ENCODE peak calls at places on chromosomes 4 and X, in five cellular contexts. S is mesendoderm, Z is H9, E is IMR-90, X is neuronal stem cell. L is an unnamed sample.

GRCh38 chr4:134202557-134202956 is 968 bp upstream of the PABPC4L start:
- DNase-seq in S (no peak), Z (no peak), E (no peak), X (no peak), L (peak)

GRCh38 chr4:142379277-142380051 is 466.6 kb downstream of the INPP4B start:
- DNase-seq in S (peak), Z (no peak), E (peak), X (no peak), L (peak)

GRCh38 chr4:125198916-125199315 is 115.8 kb upstream of the FAT4 start:
- DNase-seq in S (peak), Z (no peak), E (peak), X (no peak), L (peak)

GRCh38 chrX:81957900-81958545 is 756.1 kb downstream of the SH3BGRL start:
- DNase-seq in S (peak), Z (no peak), E (peak), X (peak), L (no peak)

GRCh38 chr4:35038845-35039244 is 1205.5 kb downstream of the ARAP2 start:
- DNase-seq in S (no peak), Z (no peak), E (no peak), X (no peak), L (no peak)

GRCh38 chr4:76251448-76252270 is at the start of gene FAM47E:
- DNase-seq in S (peak), Z (peak), E (peak), X (peak), L (peak)

GRCh38 chrX:24341795-24342194 is 18.6 kb upstream of the SUPT20HL1 start:
- DNase-seq in S (no peak), Z (no peak), E (peak), X (no peak), L (peak)

GRCh38 chrX:119887721-119888425 is 7.8 kb upstream of the AKAP14 start:
- DNase-seq in S (peak), Z (peak), E (peak), X (no peak), L (peak)

GRCh38 chr4:6530964-6531363 is 44.0 kb upstream of the MAN2B2 start:
- DNase-seq in S (no peak), Z (no peak), E (no peak), X (no peak), L (no peak)

GRCh38 chr4:15893967-15894366 is 44.6 kb downstream of the FGFBP1 start:
- DNase-seq in S (no peak), Z (no peak), E (peak), X (no peak), L (peak)

GRCh38 chrX:101230636-101231035 is 11.1 kb downstream of the DRP2 start:
- DNase-seq in S (no peak), Z (no peak), E (peak), X (no peak), L (peak)

GRCh38 chr4:38842998-38843397 is 13.6 kb downstream of the TLR6 start:
- DNase-seq in S (no peak), Z (no peak), E (no peak), X (no peak), L (no peak)

GRCh38 chrX:9749141-9749540 is 16.5 kb downstream of the GPR143 start:
- DNase-seq in S (no peak), Z (no peak), E (no peak), X (no peak), L (no peak)

GRCh38 chrX:11908371-11908770 is 150.3 kb downstream of the MSL3 start:
- DNase-seq in S (peak), Z (no peak), E (no peak), X (no peak), L (no peak)

DNA sequence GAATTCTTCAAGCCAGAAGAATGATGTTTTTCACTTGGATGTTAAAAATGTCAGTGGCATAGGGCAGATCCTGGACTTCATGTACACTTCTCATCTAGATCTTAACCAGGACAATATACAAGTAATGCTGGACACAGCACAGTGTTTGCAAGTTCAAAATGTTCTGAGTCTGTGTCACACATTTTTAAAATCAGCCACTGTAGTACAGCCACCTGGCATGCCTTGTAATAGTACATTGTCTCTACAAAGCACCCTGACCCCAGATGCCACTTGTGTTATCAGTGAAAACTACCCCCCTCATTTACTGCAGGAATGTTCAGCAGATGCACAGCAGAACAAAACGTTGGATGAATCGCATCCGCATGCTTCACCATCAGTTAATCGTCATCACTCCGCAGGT is 11.9 kb downstream of the ZBTB49 start:
- DNase-seq in S (no peak), Z (no peak), E (no peak), X (no peak), L (no peak)
- H3K23ac ChIP-seq in S (no peak), Z (no peak), E (no peak), X (no peak), L (no peak)

GRCh38 chrX:69100478-69100877 is 64.8 kb downstream of the PJA1 start:
- DNase-seq in S (no peak), Z (no peak), E (no peak), X (no peak), L (no peak)
- H2AK5ac ChIP-seq in S (no peak), Z (no peak), E (no peak), X (no peak), L (no peak)

GRCh38 chr4:99438578-99438875 is 3.4 kb upstream of the ADH7 start:
- DNase-seq in S (no peak), Z (no peak), E (no peak), X (no peak), L (no peak)

GRCh38 chr4:99436462-99436861 is 1.3 kb upstream of the ADH7 start:
- DNase-seq in S (no peak), Z (no peak), E (no peak), X (no peak), L (no peak)

GRCh38 chr4:99435154-99435553 is at the start of gene ADH7:
- DNase-seq in S (no peak), Z (no peak), E (no peak), X (no peak), L (no peak)

GRCh38 chr4:99436976-99437655 is 2.0 kb upstream of the ADH7 start:
- DNase-seq in S (no peak), Z (no peak), E (no peak), X (no peak), L (no peak)

DNA sequence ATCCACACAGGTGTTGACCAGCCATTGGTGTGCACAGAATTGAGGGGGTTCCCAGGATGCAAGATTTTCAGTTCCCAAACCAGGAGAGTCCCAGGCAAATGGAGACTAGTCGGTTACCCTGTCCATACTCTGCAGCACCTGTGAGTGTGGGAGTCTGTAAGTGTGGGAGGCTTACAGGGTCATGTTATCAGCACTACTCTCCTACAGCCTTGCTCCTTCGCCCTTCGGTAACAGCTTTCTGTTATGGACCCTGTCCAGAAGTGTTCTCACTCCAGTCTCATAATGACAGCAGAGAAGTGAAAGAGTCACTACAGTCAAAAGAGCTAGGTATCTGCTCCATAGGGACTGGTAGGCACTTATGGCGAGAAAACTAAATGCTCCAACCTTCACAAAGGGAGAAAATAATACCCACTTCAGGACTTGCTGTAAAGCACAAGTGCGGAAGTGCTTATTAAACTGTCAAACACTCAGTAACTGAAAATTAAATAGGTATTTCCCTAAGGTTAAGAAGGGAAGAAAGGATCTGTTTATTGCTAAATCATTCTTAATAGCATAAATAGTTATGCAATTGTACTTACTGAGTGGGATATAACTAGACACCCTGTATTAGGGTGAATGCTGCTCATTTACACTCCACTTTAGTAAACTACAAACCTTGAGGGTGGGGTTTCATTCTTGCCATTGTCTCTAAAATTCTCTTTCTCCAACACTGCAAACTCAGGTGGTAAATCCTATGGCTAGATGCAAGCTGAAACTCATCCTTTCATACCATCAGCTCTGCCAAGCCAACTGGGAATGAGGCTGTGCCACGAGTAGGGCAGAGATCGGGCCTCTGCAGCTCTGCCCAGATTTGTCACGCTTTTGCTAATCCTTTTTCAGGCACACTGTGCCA is 2.8 kb upstream of the ADH7 start:
- DNase-seq in S (no peak), Z (no peak), E (no peak), X (no peak), L (no peak)
- H3K23ac ChIP-seq in S (no peak), Z (no peak), E (no peak), X (no peak), L (no peak)

GRCh38 chr4:112509243-112510190 is 6.5 kb downstream of the NEUROG2 start:
- DNase-seq in S (peak), Z (peak), E (peak), X (peak), L (no peak)

GRCh38 chr4:112510191-112510467 is 5.9 kb downstream of the NEUROG2 start:
- DNase-seq in S (no peak), Z (no peak), E (no peak), X (no peak), L (no peak)

GRCh38 chr4:112510468-112511293 is 5.3 kb downstream of the NEUROG2 start:
- DNase-seq in S (peak), Z (peak), E (no peak), X (no peak), L (no peak)

DNA sequence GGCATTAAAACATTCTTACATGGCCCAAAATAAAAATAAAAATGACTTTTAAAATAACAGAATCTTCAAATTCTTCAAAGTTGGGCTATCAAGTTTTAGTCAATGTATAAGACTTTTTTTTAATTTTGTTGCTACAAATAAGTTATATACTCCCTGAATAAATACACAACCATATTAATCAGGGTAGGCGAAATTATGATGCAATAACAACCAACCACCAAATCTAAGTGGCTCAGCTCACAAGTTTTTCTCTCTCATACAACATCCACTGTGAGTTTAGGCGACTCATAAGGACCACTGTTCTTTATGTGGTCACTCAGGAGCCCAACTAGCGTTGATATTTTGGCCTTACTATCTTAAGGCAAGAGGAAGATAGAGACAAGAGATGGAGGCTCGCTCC is 11.2 kb downstream of the NEUROG2 start:
- DNase-seq in S (no peak), Z (no peak), E (no peak), X (no peak), L (no peak)
- H2AK5ac ChIP-seq in S (no peak), Z (no peak), E (no peak), X (no peak), L (no peak)

GRCh38 chr4:126727461-126727860 is 905.3 kb upstream of the INTU start:
- DNase-seq in S (no peak), Z (no peak), E (peak), X (no peak), L (no peak)
- H3K23ac ChIP-seq in S (no peak), Z (no peak), E (no peak), X (no peak), L (no peak)

DNA sequence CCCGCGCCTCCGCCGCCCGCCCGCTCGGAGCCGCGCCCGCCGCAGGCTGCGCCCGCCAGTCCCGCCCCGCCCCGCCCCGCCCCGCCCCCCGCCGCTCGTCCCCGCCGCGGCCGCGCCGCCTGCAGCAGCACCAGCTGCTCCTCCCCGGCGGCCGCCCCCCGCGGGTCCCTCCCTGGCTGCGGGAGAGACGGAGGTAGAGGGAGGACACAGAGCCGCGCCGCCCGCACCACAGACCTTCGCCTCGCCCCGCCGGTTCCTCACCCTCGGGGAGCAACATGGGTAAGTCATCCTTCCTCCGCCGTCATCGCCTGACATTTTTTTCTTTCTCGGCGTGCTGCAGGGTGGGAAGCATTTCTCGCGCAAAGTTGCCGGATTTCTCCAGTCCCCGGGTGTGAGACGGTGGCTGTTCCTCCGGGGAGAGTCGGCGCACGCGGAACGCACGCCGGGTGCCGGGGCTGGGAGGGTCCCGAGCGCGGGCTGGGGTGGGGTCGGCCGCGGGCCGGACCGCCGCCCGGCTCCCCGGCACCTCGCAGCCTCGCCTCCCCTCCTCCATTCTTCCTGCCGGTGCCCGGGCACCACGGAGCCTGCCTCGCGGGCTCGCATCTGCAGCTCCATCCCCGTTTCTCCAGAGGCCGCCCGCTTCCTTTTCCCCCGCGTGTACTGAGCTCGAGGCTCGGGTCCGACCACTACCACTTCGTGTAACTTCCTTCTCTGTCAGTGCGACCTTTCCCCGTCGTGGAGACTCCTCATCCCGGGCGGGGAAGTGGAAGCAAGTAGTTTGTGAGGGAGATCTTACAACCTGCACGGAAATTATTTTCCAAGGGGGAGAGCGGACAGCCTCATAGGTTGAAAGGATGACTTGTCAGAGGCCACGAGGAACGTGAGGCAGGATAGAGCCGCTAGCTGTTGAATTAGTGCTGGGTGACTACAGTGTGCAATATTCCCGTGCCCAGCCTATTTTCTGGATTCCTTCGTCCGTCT is at the start of gene RAP1GDS1:
- DNase-seq in S (peak), Z (peak), E (peak), X (peak), L (peak)
- H2AK5ac ChIP-seq in S (no peak), Z (no peak), E (peak), X (peak), L (no peak)

GRCh38 chr4:122764071-122764807 is 31.7 kb downstream of the BBS12 start:
- DNase-seq in S (no peak), Z (no peak), E (peak), X (no peak), L (peak)

GRCh38 chr4:122765702-122766352 is 33.3 kb downstream of the BBS12 start:
- DNase-seq in S (no peak), Z (no peak), E (peak), X (no peak), L (peak)

GRCh38 chr4:122762966-122763716 is 30.6 kb downstream of the BBS12 start:
- DNase-seq in S (no peak), Z (no peak), E (no peak), X (no peak), L (no peak)

GRCh38 chr4:122766353-122766705 is 33.8 kb downstream of the BBS12 start:
- DNase-seq in S (no peak), Z (no peak), E (no peak), X (no peak), L (no peak)

DNA sequence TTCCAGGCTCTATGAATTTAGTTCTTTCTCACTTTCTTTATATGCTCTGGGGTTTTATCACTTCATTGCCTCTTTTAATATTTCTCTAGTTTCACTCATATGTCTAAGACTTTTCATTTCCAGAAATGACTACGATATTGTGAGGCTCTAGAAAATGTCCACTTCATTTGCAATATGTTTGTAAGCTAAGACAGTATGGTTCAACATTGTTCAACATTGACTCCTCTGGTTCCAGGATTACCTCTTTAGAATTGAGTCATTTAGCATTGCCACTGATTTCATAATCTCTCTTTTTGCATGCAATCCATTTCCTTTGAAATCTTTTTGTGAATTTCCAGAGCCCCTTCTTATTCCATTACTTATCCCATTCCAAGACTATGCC is 32.3 kb downstream of the BBS12 start:
- DNase-seq in S (no peak), Z (no peak), E (peak), X (no peak), L (peak)
- H3K23ac ChIP-seq in S (no peak), Z (no peak), E (peak), X (no peak), L (no peak)

GRCh38 chr4:173005912-173006633 is 162.5 kb upstream of the GALNT7 start:
- DNase-seq in S (no peak), Z (no peak), E (no peak), X (no peak), L (no peak)
- H2AK5ac ChIP-seq in S (no peak), Z (no peak), E (no peak), X (no peak), L (no peak)

DNA sequence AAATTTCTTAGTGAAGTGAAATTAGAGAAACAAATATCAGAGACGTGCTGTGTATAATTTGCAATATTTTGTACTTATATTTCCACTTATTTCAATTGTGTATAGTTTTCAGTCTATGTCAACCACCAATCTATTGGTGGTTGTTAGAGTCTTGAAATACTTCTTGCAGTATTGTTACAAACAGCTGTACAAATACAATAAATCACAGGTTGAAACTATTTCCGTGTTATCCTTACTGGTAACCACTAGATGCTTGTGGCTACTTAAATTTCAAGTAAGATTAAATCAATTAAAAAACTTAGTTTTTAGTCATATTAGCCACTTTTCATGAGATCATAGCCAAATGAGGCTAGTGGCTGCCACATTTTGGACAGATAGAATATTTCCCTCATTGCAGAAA is 520.5 kb downstream of the GBA3 start:
- DNase-seq in S (no peak), Z (no peak), E (no peak), X (no peak), L (no peak)
- H3K23ac ChIP-seq in S (no peak), Z (no peak), E (no peak), X (no peak), L (no peak)

GRCh38 chrX:1910207-1910470 is 295.3 kb downstream of the ASMT start:
- DNase-seq in S (no peak), Z (no peak), E (no peak), X (no peak), L (no peak)

GRCh38 chrX:1906028-1906427 is 291.2 kb downstream of the ASMT start:
- DNase-seq in S (no peak), Z (no peak), E (no peak), X (no peak), L (no peak)

GRCh38 chrX:1912193-1912592 is 297.3 kb downstream of the ASMT start:
- DNase-seq in S (no peak), Z (no peak), E (no peak), X (no peak), L (no peak)

GRCh38 chrX:1911401-1912131 is 296.7 kb downstream of the ASMT start:
- DNase-seq in S (no peak), Z (no peak), E (no peak), X (no peak), L (no peak)

DNA sequence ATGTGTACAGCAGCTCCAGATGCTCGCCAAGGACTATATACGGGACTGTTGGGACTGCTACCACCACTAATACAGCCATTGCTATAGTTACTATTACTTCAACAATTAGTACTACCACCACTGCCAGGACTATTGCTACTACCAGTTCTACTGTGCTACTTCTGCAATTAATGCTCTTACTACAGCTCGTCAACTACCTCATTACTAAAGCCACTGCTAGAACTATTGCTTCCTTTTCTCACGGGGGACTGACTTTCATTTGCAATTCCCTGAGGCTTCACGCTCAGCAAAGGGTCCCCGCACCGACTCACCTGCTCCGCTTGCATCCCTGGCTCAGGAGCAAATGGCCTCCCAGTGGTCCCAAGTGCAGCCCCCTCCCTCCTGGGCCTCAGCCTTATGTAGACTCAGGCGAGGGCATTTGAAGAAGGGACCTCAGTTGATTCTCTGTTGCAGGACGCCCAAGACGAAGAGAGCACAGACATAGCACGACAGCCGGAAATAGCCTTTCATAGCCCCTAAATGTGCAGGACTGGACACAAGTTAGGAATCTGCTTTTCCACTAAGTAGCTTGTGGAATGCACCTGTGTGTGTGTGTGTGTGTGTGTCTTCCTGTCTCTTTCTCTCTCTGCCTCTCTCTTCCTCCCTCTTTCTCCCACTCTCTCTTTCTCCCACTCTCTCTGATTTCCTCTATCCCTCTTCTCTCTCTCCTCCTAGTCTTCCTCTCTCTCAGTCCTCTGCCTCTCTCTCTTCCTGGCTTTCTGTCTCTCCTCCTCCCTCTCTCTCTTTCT is 294.8 kb downstream of the ASMT start:
- DNase-seq in S (no peak), Z (no peak), E (no peak), X (no peak), L (no peak)
- H2AK5ac ChIP-seq in S (no peak), Z (no peak), E (no peak), X (no peak), L (no peak)